ENCODE peak calls at places on chromosomes 11 and 22, in six cellular contexts. One of them, this sample, is unnamed.

GRCh38 chr11:72969894-72970335 is 155.7 kb downstream of the ATG16L2 start:
- DNase-seq in cardiac muscle cell: peak; percentile 68
- DNase-seq in AG04450: no peak
- DNase-seq in fibroblast of lung: peak; percentile 82
- DNase-seq in fibroblast of the aortic adventitia: peak; percentile 78
- DNase-seq in kidney: no peak
- DNase-seq in this sample: peak; percentile 71

GRCh38 chr11:71096751-71097388 is 155.5 kb downstream of the SHANK2 start:
- DNase-seq in cardiac muscle cell: no peak
- DNase-seq in AG04450: no peak
- DNase-seq in fibroblast of lung: no peak
- DNase-seq in fibroblast of the aortic adventitia: no peak
- DNase-seq in kidney: peak; percentile 36
- DNase-seq in this sample: peak; percentile 11

GRCh38 chr11:33734441-33735165 is 1.6 kb downstream of the CD59 start:
- DNase-seq in cardiac muscle cell: peak; percentile 71
- DNase-seq in AG04450: no peak
- DNase-seq in fibroblast of lung: peak; percentile 65
- DNase-seq in fibroblast of the aortic adventitia: peak; percentile 77
- DNase-seq in kidney: no peak
- DNase-seq in this sample: peak; percentile 36

GRCh38 chr22:44452531-44453420 is 45.3 kb downstream of the RTL6 start:
- DNase-seq in cardiac muscle cell: no peak
- DNase-seq in AG04450: no peak
- DNase-seq in fibroblast of lung: no peak
- DNase-seq in fibroblast of the aortic adventitia: no peak
- DNase-seq in kidney: peak; percentile 8
- DNase-seq in this sample: no peak

GRCh38 chr11:86463120-86463519 is 88.4 kb downstream of the CCDC81 start:
- DNase-seq in cardiac muscle cell: no peak
- DNase-seq in AG04450: no peak
- DNase-seq in fibroblast of lung: no peak
- DNase-seq in fibroblast of the aortic adventitia: no peak
- DNase-seq in kidney: no peak
- DNase-seq in this sample: no peak

GRCh38 chr11:122441702-122442092 is 213.8 kb upstream of the UBASH3B start:
- DNase-seq in cardiac muscle cell: peak; percentile 1
- DNase-seq in AG04450: no peak
- DNase-seq in fibroblast of lung: peak; percentile 22
- DNase-seq in fibroblast of the aortic adventitia: peak; percentile 16
- DNase-seq in kidney: no peak
- DNase-seq in this sample: peak; percentile 59

GRCh38 chr11:43589601-43590250 is 90.8 kb upstream of the HSD17B12 start:
- DNase-seq in cardiac muscle cell: no peak
- DNase-seq in AG04450: no peak
- DNase-seq in fibroblast of lung: no peak
- DNase-seq in fibroblast of the aortic adventitia: no peak
- DNase-seq in kidney: no peak
- DNase-seq in this sample: no peak

GRCh38 chr11:45870706-45871105 is 14.7 kb upstream of the MAPK8IP1 start:
- DNase-seq in cardiac muscle cell: no peak
- DNase-seq in AG04450: no peak
- DNase-seq in fibroblast of lung: no peak
- DNase-seq in fibroblast of the aortic adventitia: no peak
- DNase-seq in kidney: no peak
- DNase-seq in this sample: no peak

GRCh38 chr11:116702772-116703360 is 69.9 kb downstream of the BUD13 start:
- DNase-seq in cardiac muscle cell: no peak
- DNase-seq in AG04450: no peak
- DNase-seq in fibroblast of lung: no peak
- DNase-seq in fibroblast of the aortic adventitia: no peak
- DNase-seq in kidney: no peak
- DNase-seq in this sample: no peak

GRCh38 chr11:47327949-47328348 is 24.6 kb downstream of the MYBPC3 start:
- DNase-seq in cardiac muscle cell: no peak
- DNase-seq in AG04450: no peak
- DNase-seq in fibroblast of lung: no peak
- DNase-seq in fibroblast of the aortic adventitia: no peak
- DNase-seq in kidney: no peak
- DNase-seq in this sample: no peak

GRCh38 chr11:88318017-88318416 is 19.5 kb downstream of the CTSC start:
- DNase-seq in cardiac muscle cell: no peak
- DNase-seq in AG04450: no peak
- DNase-seq in fibroblast of lung: no peak
- DNase-seq in fibroblast of the aortic adventitia: peak; percentile 50
- DNase-seq in kidney: no peak
- DNase-seq in this sample: no peak

GRCh38 chr11:111977141-111978027 is 40.2 kb downstream of the DIXDC1 start:
- DNase-seq in cardiac muscle cell: peak; percentile 54
- DNase-seq in AG04450: no peak
- DNase-seq in fibroblast of lung: no peak
- DNase-seq in fibroblast of the aortic adventitia: no peak
- DNase-seq in kidney: peak; percentile 91
- DNase-seq in this sample: peak; percentile 41

GRCh38 chr11:68269414-68270081 is 2.2 kb downstream of the C11orf24 start:
- DNase-seq in cardiac muscle cell: peak; percentile 79
- DNase-seq in AG04450: peak; percentile 60
- DNase-seq in fibroblast of lung: peak; percentile 59
- DNase-seq in fibroblast of the aortic adventitia: peak; percentile 66
- DNase-seq in kidney: no peak
- DNase-seq in this sample: peak; percentile 81

GRCh38 chr11:73197348-73197747 is 20.7 kb upstream of the P2RY2 start:
- DNase-seq in cardiac muscle cell: no peak
- DNase-seq in AG04450: no peak
- DNase-seq in fibroblast of lung: no peak
- DNase-seq in fibroblast of the aortic adventitia: no peak
- DNase-seq in kidney: no peak
- DNase-seq in this sample: no peak

GRCh38 chr11:117830674-117831351 is 6.3 kb upstream of the FXYD2 start:
- DNase-seq in cardiac muscle cell: no peak
- DNase-seq in AG04450: no peak
- DNase-seq in fibroblast of lung: no peak
- DNase-seq in fibroblast of the aortic adventitia: no peak
- DNase-seq in kidney: peak; percentile 41
- DNase-seq in this sample: no peak

GRCh38 chr11:123973816-123974215 is 3.8 kb downstream of the OR10S1 start:
- DNase-seq in cardiac muscle cell: peak; percentile 78
- DNase-seq in AG04450: no peak
- DNase-seq in fibroblast of lung: peak; percentile 27
- DNase-seq in fibroblast of the aortic adventitia: peak; percentile 80
- DNase-seq in kidney: no peak
- DNase-seq in this sample: peak; percentile 79

GRCh38 chr22:35913925-35914324 is 114.7 kb downstream of the RBFOX2 start:
- DNase-seq in cardiac muscle cell: no peak
- DNase-seq in AG04450: no peak
- DNase-seq in fibroblast of lung: no peak
- DNase-seq in fibroblast of the aortic adventitia: no peak
- DNase-seq in kidney: no peak
- DNase-seq in this sample: no peak

DNA sequence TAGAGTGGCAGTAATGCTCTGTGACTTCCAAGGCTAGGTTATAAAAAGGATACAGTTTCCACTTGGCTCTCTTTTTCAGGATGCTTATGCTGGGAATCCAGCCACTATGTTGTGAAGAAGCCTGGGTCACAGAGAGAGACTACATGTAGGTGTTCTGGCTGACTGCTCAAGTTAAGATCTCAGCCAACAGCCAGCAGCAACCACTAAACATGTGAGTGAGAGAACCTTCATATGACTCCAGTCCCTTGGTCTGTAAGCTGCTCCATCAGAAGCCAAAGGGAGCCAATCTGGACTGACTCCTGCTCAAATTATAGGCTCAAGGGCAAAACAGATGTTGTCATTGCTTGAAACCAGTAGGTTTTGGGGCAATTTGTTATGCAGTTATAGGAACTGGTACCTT is 162.7 kb downstream of the MAML2 start:
- DNase-seq in cardiac muscle cell: no peak
- DNase-seq in AG04450: no peak
- DNase-seq in fibroblast of lung: no peak
- DNase-seq in fibroblast of the aortic adventitia: no peak
- DNase-seq in kidney: no peak
- DNase-seq in this sample: no peak
- H3K4me3 ChIP-seq in cardiac muscle cell: no peak overlapping the region
- H3K4me3 ChIP-seq in AG04450: no peak overlapping the region
- H3K4me3 ChIP-seq in fibroblast of lung: no peak overlapping the region
- H3K4me3 ChIP-seq in fibroblast of the aortic adventitia: no peak overlapping the region
- H3K4me3 ChIP-seq in kidney: no peak overlapping the region
- H3K4me3 ChIP-seq in this sample: no peak overlapping the region

GRCh38 chr22:39364646-39365405 is 15.0 kb downstream of the SYNGR1 start:
- DNase-seq in cardiac muscle cell: no peak
- DNase-seq in AG04450: no peak
- DNase-seq in fibroblast of lung: peak; percentile 20
- DNase-seq in fibroblast of the aortic adventitia: no peak
- DNase-seq in kidney: no peak
- DNase-seq in this sample: peak; percentile 55
- TF ChIP-seq CTCF in cardiac muscle cell: no peak
- TF ChIP-seq CTCF in AG04450: no peak
- TF ChIP-seq CTCF in fibroblast of lung: peak; percentile 4
- TF ChIP-seq CTCF in fibroblast of the aortic adventitia: peak; percentile 15
- TF ChIP-seq CTCF in kidney: no peak
- TF ChIP-seq CTCF in this sample: peak; percentile 19

GRCh38 chr22:49964493-49965290 is 4.1 kb downstream of the PIM3 start:
- DNase-seq in cardiac muscle cell: no peak
- DNase-seq in AG04450: no peak
- DNase-seq in fibroblast of lung: no peak
- DNase-seq in fibroblast of the aortic adventitia: no peak
- DNase-seq in kidney: peak; percentile 74
- DNase-seq in this sample: no peak
- H3K4me3 ChIP-seq in cardiac muscle cell: no peak overlapping the region
- H3K4me3 ChIP-seq in AG04450: no peak overlapping the region
- H3K4me3 ChIP-seq in fibroblast of lung: no peak overlapping the region
- H3K4me3 ChIP-seq in fibroblast of the aortic adventitia: no peak overlapping the region
- H3K4me3 ChIP-seq in kidney: peak overlapping the region; percentile 80
- H3K4me3 ChIP-seq in this sample: no peak overlapping the region

GRCh38 chr22:40818747-40819662 is at the start of gene SLC25A17:
- DNase-seq in cardiac muscle cell: peak; percentile 88
- DNase-seq in AG04450: peak; percentile 29
- DNase-seq in fibroblast of lung: peak; percentile 77
- DNase-seq in fibroblast of the aortic adventitia: peak; percentile 67
- DNase-seq in kidney: peak; percentile 96
- DNase-seq in this sample: peak; percentile 92
- TF ChIP-seq CTCF in cardiac muscle cell: peak; percentile 50
- TF ChIP-seq CTCF in AG04450: peak; percentile 62
- TF ChIP-seq CTCF in fibroblast of lung: peak; percentile 47
- TF ChIP-seq CTCF in fibroblast of the aortic adventitia: peak; percentile 64
- TF ChIP-seq CTCF in kidney: peak; percentile 15
- TF ChIP-seq CTCF in this sample: peak; percentile 49

GRCh38 chr22:19659805-19660345 is 54.4 kb upstream of the SEPTIN5 start:
- DNase-seq in cardiac muscle cell: no peak
- DNase-seq in AG04450: no peak
- DNase-seq in fibroblast of lung: no peak
- DNase-seq in fibroblast of the aortic adventitia: no peak
- DNase-seq in kidney: no peak
- DNase-seq in this sample: no peak
- H3K4me3 ChIP-seq in cardiac muscle cell: no peak overlapping the region
- H3K4me3 ChIP-seq in AG04450: no peak overlapping the region
- H3K4me3 ChIP-seq in fibroblast of lung: no peak overlapping the region
- H3K4me3 ChIP-seq in fibroblast of the aortic adventitia: no peak overlapping the region
- H3K4me3 ChIP-seq in kidney: no peak overlapping the region
- H3K4me3 ChIP-seq in this sample: no peak overlapping the region

DNA sequence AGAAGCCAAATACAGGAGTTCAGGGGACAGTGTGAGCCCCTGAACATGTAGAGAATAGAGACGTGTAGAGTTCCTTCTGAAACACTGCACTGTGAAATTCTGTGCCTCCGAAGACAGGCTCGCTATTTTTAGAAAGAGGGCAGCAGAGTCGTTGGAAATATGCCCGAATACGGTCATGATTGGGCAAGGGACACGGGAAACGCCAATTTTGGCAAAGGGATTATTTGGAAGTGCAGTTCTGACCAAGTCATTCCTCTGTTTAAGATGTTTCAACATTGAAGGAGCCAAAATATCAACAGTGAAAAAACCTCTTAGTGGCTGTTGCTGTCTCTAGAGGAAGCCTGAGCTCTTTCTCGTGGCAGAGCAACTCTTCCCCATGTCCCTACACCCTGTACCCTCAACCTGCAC is 9.5 kb upstream of the CBX6 start:
- DNase-seq in cardiac muscle cell: peak; percentile 93
- DNase-seq in AG04450: peak; percentile 56
- DNase-seq in fibroblast of lung: peak; percentile 97
- DNase-seq in fibroblast of the aortic adventitia: peak; percentile 96
- DNase-seq in kidney: no peak
- DNase-seq in this sample: peak; percentile 94
- TF ChIP-seq CTCF in cardiac muscle cell: peak; percentile 18
- TF ChIP-seq CTCF in AG04450: no peak
- TF ChIP-seq CTCF in fibroblast of lung: no peak
- TF ChIP-seq CTCF in fibroblast of the aortic adventitia: peak; percentile 20
- TF ChIP-seq CTCF in kidney: no peak
- TF ChIP-seq CTCF in this sample: no peak

GRCh38 chr11:74312321-74312720 is 881 bp upstream of the P4HA3 start:
- DNase-seq in cardiac muscle cell: no peak
- DNase-seq in AG04450: no peak
- DNase-seq in fibroblast of lung: no peak
- DNase-seq in fibroblast of the aortic adventitia: no peak
- DNase-seq in kidney: no peak
- DNase-seq in this sample: no peak

GRCh38 chr11:74306440-74307175 is 4.8 kb downstream of the P4HA3 start:
- DNase-seq in cardiac muscle cell: no peak
- DNase-seq in AG04450: no peak
- DNase-seq in fibroblast of lung: peak; percentile 28
- DNase-seq in fibroblast of the aortic adventitia: peak; percentile 64
- DNase-seq in kidney: no peak
- DNase-seq in this sample: peak; percentile 53

GRCh38 chr11:74310857-74311256 is 583 bp downstream of the P4HA3 start:
- DNase-seq in cardiac muscle cell: no peak
- DNase-seq in AG04450: no peak
- DNase-seq in fibroblast of lung: no peak
- DNase-seq in fibroblast of the aortic adventitia: no peak
- DNase-seq in kidney: no peak
- DNase-seq in this sample: no peak

GRCh38 chr11:74307409-74307808 is 4.0 kb downstream of the P4HA3 start:
- DNase-seq in cardiac muscle cell: peak; percentile 84
- DNase-seq in AG04450: no peak
- DNase-seq in fibroblast of lung: peak; percentile 77
- DNase-seq in fibroblast of the aortic adventitia: peak; percentile 87
- DNase-seq in kidney: no peak
- DNase-seq in this sample: no peak

DNA sequence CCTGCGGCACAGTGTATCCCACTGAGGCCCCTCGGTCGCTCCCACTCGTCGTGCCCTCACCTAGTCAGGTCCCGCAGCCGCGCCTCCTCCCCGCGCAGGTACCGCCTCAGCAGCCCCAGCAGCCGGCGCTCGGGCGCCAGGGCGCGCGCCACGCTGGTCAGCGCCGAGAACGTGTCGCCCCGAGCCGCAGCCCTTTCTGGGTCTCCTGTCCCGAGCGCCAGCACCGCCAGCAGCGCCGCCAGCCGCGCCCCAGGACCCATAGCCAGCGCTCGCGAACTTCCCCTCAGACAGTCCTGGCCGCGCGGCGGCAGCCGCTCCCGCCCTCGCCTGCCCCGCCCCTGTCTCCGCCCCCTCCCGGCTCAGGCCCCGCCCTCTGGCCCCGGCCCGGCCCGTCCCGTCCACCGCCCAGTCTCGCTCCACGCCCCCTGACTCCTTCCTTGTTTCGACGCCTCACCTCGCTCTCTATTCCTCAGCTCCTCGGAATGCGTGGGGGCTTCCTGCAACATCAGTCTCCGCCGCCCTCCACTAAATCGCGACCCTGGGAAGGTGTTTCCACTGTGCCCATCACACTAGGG is at the start of gene P4HA3:
- DNase-seq in cardiac muscle cell: peak; percentile 71
- DNase-seq in AG04450: no peak
- DNase-seq in fibroblast of lung: peak; percentile 46
- DNase-seq in fibroblast of the aortic adventitia: peak; percentile 25
- DNase-seq in kidney: peak; percentile 86
- DNase-seq in this sample: peak; percentile 36
- H3K4me3 ChIP-seq in cardiac muscle cell: peak within 1 kb of the TSS; percentile 28
- H3K4me3 ChIP-seq in AG04450: peak within 1 kb of the TSS; percentile 64
- H3K4me3 ChIP-seq in fibroblast of lung: peak within 1 kb of the TSS; percentile 60
- H3K4me3 ChIP-seq in fibroblast of the aortic adventitia: peak within 1 kb of the TSS; percentile 67
- H3K4me3 ChIP-seq in kidney: peak within 1 kb of the TSS; percentile 54
- H3K4me3 ChIP-seq in this sample: peak within 1 kb of the TSS; percentile 51

This sample was measured in foreskin fibroblast.